ENCODE peak calls at places on chromosomes 4 and X, in seven cellular contexts. One of them, this sample, is unnamed.

GRCh38 chr4:1245481-1246051 is 3.4 kb downstream of the CTBP1 start:
- DNase-seq in glutamatergic neuron: no peak
- DNase-seq in GM12878: no peak
- DNase-seq in GM13977: peak; percentile 28
- DNase-seq in uterus: no peak
- DNase-seq in body of pancreas: peak; percentile 93
- DNase-seq in fibroblast of the aortic adventitia: no peak
- DNase-seq in this sample: no peak

GRCh38 chr4:54781771-54782170 is 124.0 kb downstream of the KIT start:
- DNase-seq in glutamatergic neuron: no peak
- DNase-seq in GM12878: no peak
- DNase-seq in GM13977: no peak
- DNase-seq in uterus: peak; percentile 59
- DNase-seq in body of pancreas: peak; percentile 9
- DNase-seq in fibroblast of the aortic adventitia: peak; percentile 75
- DNase-seq in this sample: no peak

GRCh38 chrX:39065051-39065871 is 264.0 kb downstream of the MID1IP1 start:
- DNase-seq in glutamatergic neuron: peak; percentile 15
- DNase-seq in GM12878: no peak
- DNase-seq in GM13977: no peak
- DNase-seq in uterus: no peak
- DNase-seq in body of pancreas: peak; percentile 27
- DNase-seq in fibroblast of the aortic adventitia: no peak
- DNase-seq in this sample: no peak

GRCh38 chr4:78766026-78766425 is 10.1 kb upstream of the BMP2K start:
- DNase-seq in glutamatergic neuron: no peak
- DNase-seq in GM12878: no peak
- DNase-seq in GM13977: no peak
- DNase-seq in uterus: no peak
- DNase-seq in body of pancreas: no peak
- DNase-seq in fibroblast of the aortic adventitia: peak; percentile 96
- DNase-seq in this sample: no peak

GRCh38 chr4:143357161-143357845 is 20.6 kb downstream of the GAB1 start:
- DNase-seq in glutamatergic neuron: no peak
- DNase-seq in GM12878: no peak
- DNase-seq in GM13977: no peak
- DNase-seq in uterus: no peak
- DNase-seq in body of pancreas: no peak
- DNase-seq in fibroblast of the aortic adventitia: no peak
- DNase-seq in this sample: no peak

GRCh38 chrX:9670136-9670905 is 95.3 kb downstream of the GPR143 start:
- DNase-seq in glutamatergic neuron: no peak
- DNase-seq in GM12878: no peak
- DNase-seq in GM13977: no peak
- DNase-seq in uterus: no peak
- DNase-seq in body of pancreas: no peak
- DNase-seq in fibroblast of the aortic adventitia: peak; percentile 62
- DNase-seq in this sample: no peak

GRCh38 chrX:11758400-11759171 is 549 bp downstream of the MSL3 start:
- DNase-seq in glutamatergic neuron: peak; percentile 90
- DNase-seq in GM12878: no peak
- DNase-seq in GM13977: peak; percentile 84
- DNase-seq in uterus: peak; percentile 83
- DNase-seq in body of pancreas: peak; percentile 89
- DNase-seq in fibroblast of the aortic adventitia: peak; percentile 70
- DNase-seq in this sample: peak; percentile 84

GRCh38 chrX:50045808-50046207 is 123.4 kb downstream of the CLCN5 start:
- DNase-seq in glutamatergic neuron: no peak
- DNase-seq in GM12878: no peak
- DNase-seq in GM13977: no peak
- DNase-seq in uterus: no peak
- DNase-seq in body of pancreas: no peak
- DNase-seq in fibroblast of the aortic adventitia: no peak
- DNase-seq in this sample: no peak

GRCh38 chr4:88017516-88018302 is 10.3 kb downstream of the PKD2 start:
- DNase-seq in glutamatergic neuron: no peak
- DNase-seq in GM12878: no peak
- DNase-seq in GM13977: no peak
- DNase-seq in uterus: no peak
- DNase-seq in body of pancreas: no peak
- DNase-seq in fibroblast of the aortic adventitia: peak; percentile 98
- DNase-seq in this sample: no peak

GRCh38 chr4:139609647-139610046 is 53.6 kb upstream of the SETD7 start:
- DNase-seq in glutamatergic neuron: no peak
- DNase-seq in GM12878: no peak
- DNase-seq in GM13977: no peak
- DNase-seq in uterus: no peak
- DNase-seq in body of pancreas: no peak
- DNase-seq in fibroblast of the aortic adventitia: peak; percentile 70
- DNase-seq in this sample: no peak

GRCh38 chr4:177108708-177109107 is 201.0 kb upstream of the NEIL3 start:
- DNase-seq in glutamatergic neuron: no peak
- DNase-seq in GM12878: no peak
- DNase-seq in GM13977: no peak
- DNase-seq in uterus: no peak
- DNase-seq in body of pancreas: no peak
- DNase-seq in fibroblast of the aortic adventitia: peak; percentile 76
- DNase-seq in this sample: no peak

GRCh38 chr4:152045781-152046571 is 285.2 kb upstream of the GATB start:
- DNase-seq in glutamatergic neuron: peak; percentile 75
- DNase-seq in GM12878: no peak
- DNase-seq in GM13977: peak; percentile 47
- DNase-seq in uterus: no peak
- DNase-seq in body of pancreas: peak; percentile 65
- DNase-seq in fibroblast of the aortic adventitia: no peak
- DNase-seq in this sample: peak; percentile 71

GRCh38 chrX:74133156-74133796 is 170.7 kb upstream of the ZCCHC13 start:
- DNase-seq in glutamatergic neuron: no peak
- DNase-seq in GM12878: peak; percentile 19
- DNase-seq in GM13977: peak; percentile 60
- DNase-seq in uterus: no peak
- DNase-seq in body of pancreas: no peak
- DNase-seq in fibroblast of the aortic adventitia: peak; percentile 88
- DNase-seq in this sample: peak; percentile 4

GRCh38 chr4:182215171-182215570 is 28.0 kb upstream of the TENM3 start:
- DNase-seq in glutamatergic neuron: no peak
- DNase-seq in GM12878: no peak
- DNase-seq in GM13977: no peak
- DNase-seq in uterus: no peak
- DNase-seq in body of pancreas: no peak
- DNase-seq in fibroblast of the aortic adventitia: no peak
- DNase-seq in this sample: no peak

GRCh38 chr4:5446595-5446994 is 261.8 kb downstream of the EVC2 start:
- DNase-seq in glutamatergic neuron: no peak
- DNase-seq in GM12878: no peak
- DNase-seq in GM13977: no peak
- DNase-seq in uterus: no peak
- DNase-seq in body of pancreas: no peak
- DNase-seq in fibroblast of the aortic adventitia: no peak
- DNase-seq in this sample: no peak

DNA sequence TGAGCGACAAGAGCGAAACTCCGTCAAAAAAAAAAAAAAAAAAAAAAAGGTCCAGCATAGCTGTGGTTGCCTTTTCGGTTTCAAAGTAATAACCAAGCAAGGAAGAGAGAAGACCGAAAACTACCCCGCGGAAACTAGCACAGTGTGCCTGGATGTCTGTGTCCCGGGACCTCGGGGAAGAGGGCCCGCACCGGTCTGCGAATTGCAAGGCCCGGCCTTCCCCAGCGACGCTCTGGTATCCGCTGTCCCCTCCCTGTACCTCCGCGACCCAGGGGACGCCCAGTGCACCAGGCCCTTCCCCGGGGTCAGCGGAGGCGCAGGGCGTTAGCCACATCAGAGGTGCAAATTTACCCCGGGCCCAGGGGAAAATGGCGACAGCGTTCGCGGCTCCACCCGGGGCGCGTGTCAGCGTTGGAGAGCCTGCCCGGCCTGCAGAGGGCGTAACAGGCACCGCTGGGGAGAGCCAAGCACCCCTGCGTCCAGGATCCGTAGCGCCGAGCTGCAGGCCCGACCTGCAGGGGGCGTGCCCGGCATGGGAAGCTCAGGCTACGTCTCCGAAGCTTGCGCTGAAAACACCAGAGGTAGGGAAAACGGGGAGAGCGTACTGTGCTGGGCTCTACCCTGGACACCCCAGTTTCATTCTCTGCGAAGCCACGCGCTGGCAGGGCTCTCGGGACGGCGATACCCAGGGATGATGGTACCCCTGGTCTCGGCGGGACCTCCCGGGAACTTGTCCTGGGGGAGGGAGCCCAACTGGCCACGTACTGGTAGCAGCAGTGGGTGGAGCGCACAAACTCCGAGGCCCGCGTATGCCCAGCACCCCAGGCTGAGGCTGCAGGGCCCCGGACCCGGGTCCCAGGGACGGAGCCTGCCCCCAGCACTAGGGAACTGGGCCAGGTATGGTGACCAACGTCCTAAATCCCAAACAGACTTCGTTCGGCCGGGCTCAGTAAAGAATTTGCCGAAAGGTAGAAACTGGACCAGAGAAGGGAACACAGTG is 16.2 kb downstream of the NKX6-1 start:
- DNase-seq in glutamatergic neuron: peak; percentile 76
- DNase-seq in GM12878: no peak
- DNase-seq in GM13977: no peak
- DNase-seq in uterus: no peak
- DNase-seq in body of pancreas: no peak
- DNase-seq in fibroblast of the aortic adventitia: no peak
- DNase-seq in this sample: peak; percentile 88
- TF ChIP-seq CTCF in glutamatergic neuron: peak; percentile 73
- TF ChIP-seq CTCF in GM12878: no peak
- TF ChIP-seq CTCF in GM13977: peak; percentile 2
- TF ChIP-seq CTCF in uterus: no peak
- TF ChIP-seq CTCF in body of pancreas: no peak
- TF ChIP-seq CTCF in fibroblast of the aortic adventitia: peak; percentile 4
- TF ChIP-seq CTCF in this sample: peak; percentile 86

GRCh38 chr4:122203407-122203806 is 51.3 kb downstream of the BLTP1 start:
- DNase-seq in glutamatergic neuron: no peak
- DNase-seq in GM12878: no peak
- DNase-seq in GM13977: no peak
- DNase-seq in uterus: no peak
- DNase-seq in body of pancreas: no peak
- DNase-seq in fibroblast of the aortic adventitia: no peak
- DNase-seq in this sample: no peak

DNA sequence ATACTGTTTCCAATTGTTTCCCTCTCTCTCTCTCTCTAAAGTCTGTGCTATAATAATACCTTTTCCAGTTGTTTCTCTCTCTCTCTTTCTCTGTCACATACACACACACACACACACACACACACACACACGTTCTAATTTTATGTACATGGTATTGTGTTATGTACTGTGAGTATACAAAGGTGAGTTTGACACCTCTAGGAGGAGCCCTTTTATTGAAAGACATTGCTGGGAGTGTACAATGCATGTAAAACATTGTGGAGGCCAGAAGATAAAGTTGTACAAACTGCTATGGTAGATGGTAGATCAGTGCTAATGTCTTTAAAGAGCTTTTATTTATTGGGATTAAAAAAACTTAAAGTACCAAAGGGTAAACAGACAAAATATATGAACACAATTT is 53.6 kb downstream of the BLTP1 start:
- DNase-seq in glutamatergic neuron: no peak
- DNase-seq in GM12878: no peak
- DNase-seq in GM13977: no peak
- DNase-seq in uterus: no peak
- DNase-seq in body of pancreas: no peak
- DNase-seq in fibroblast of the aortic adventitia: no peak
- DNase-seq in this sample: no peak
- TF ChIP-seq CTCF in glutamatergic neuron: no peak
- TF ChIP-seq CTCF in GM12878: no peak
- TF ChIP-seq CTCF in GM13977: no peak
- TF ChIP-seq CTCF in uterus: no peak
- TF ChIP-seq CTCF in body of pancreas: no peak
- TF ChIP-seq CTCF in fibroblast of the aortic adventitia: no peak
- TF ChIP-seq CTCF in this sample: no peak

GRCh38 chrX:20063716-20064351 is 52.9 kb downstream of the MAP7D2 start:
- DNase-seq in glutamatergic neuron: no peak
- DNase-seq in GM12878: no peak
- DNase-seq in GM13977: no peak
- DNase-seq in uterus: no peak
- DNase-seq in body of pancreas: no peak
- DNase-seq in fibroblast of the aortic adventitia: no peak
- DNase-seq in this sample: no peak
- TF ChIP-seq CTCF in glutamatergic neuron: no peak
- TF ChIP-seq CTCF in GM12878: peak; percentile 29
- TF ChIP-seq CTCF in GM13977: peak; percentile 27
- TF ChIP-seq CTCF in uterus: no peak
- TF ChIP-seq CTCF in body of pancreas: no peak
- TF ChIP-seq CTCF in fibroblast of the aortic adventitia: peak; percentile 41
- TF ChIP-seq CTCF in this sample: peak; percentile 29

GRCh38 chr4:147110968-147111367 is 165.3 kb upstream of the TTC29 start:
- DNase-seq in glutamatergic neuron: no peak
- DNase-seq in GM12878: no peak
- DNase-seq in GM13977: no peak
- DNase-seq in uterus: no peak
- DNase-seq in body of pancreas: no peak
- DNase-seq in fibroblast of the aortic adventitia: peak; percentile 61
- DNase-seq in this sample: no peak
- TF ChIP-seq CTCF in glutamatergic neuron: no peak
- TF ChIP-seq CTCF in GM12878: no peak
- TF ChIP-seq CTCF in GM13977: no peak
- TF ChIP-seq CTCF in uterus: peak; percentile 43
- TF ChIP-seq CTCF in body of pancreas: no peak
- TF ChIP-seq CTCF in fibroblast of the aortic adventitia: peak; percentile 15
- TF ChIP-seq CTCF in this sample: no peak

GRCh38 chrX:119063428-119063827 is 9.4 kb upstream of the CT47C1 start:
- DNase-seq in glutamatergic neuron: no peak
- DNase-seq in GM12878: no peak
- DNase-seq in GM13977: no peak
- DNase-seq in uterus: no peak
- DNase-seq in body of pancreas: no peak
- DNase-seq in fibroblast of the aortic adventitia: no peak
- DNase-seq in this sample: no peak

GRCh38 chrX:119071381-119071780 is 1.4 kb upstream of the CT47C1 start:
- DNase-seq in glutamatergic neuron: no peak
- DNase-seq in GM12878: no peak
- DNase-seq in GM13977: peak; percentile 23
- DNase-seq in uterus: no peak
- DNase-seq in body of pancreas: no peak
- DNase-seq in fibroblast of the aortic adventitia: no peak
- DNase-seq in this sample: no peak

GRCh38 chrX:119069128-119069527 is 3.7 kb upstream of the CT47C1 start:
- DNase-seq in glutamatergic neuron: no peak
- DNase-seq in GM12878: no peak
- DNase-seq in GM13977: no peak
- DNase-seq in uterus: no peak
- DNase-seq in body of pancreas: no peak
- DNase-seq in fibroblast of the aortic adventitia: no peak
- DNase-seq in this sample: no peak

GRCh38 chrX:119069762-119070161 is 3.0 kb upstream of the CT47C1 start:
- DNase-seq in glutamatergic neuron: no peak
- DNase-seq in GM12878: no peak
- DNase-seq in GM13977: no peak
- DNase-seq in uterus: no peak
- DNase-seq in body of pancreas: no peak
- DNase-seq in fibroblast of the aortic adventitia: no peak
- DNase-seq in this sample: no peak

GRCh38 chrX:119067023-119067739 is 5.6 kb upstream of the CT47C1 start:
- DNase-seq in glutamatergic neuron: peak; percentile 57
- DNase-seq in GM12878: no peak
- DNase-seq in GM13977: peak; percentile 45
- DNase-seq in uterus: peak; percentile 67
- DNase-seq in body of pancreas: peak; percentile 72
- DNase-seq in fibroblast of the aortic adventitia: peak; percentile 71
- DNase-seq in this sample: peak; percentile 50
- TF ChIP-seq CTCF in glutamatergic neuron: peak; percentile 59
- TF ChIP-seq CTCF in GM12878: no peak
- TF ChIP-seq CTCF in GM13977: peak; percentile 59
- TF ChIP-seq CTCF in uterus: peak; percentile 51
- TF ChIP-seq CTCF in body of pancreas: peak; percentile 52
- TF ChIP-seq CTCF in fibroblast of the aortic adventitia: peak; percentile 71
- TF ChIP-seq CTCF in this sample: no peak

This sample was measured in endothelial cell.